ENCODE peak calls at places on chromosomes 12 and 14, in nine cellular contexts. S is activated CD8-positive, alpha-beta memory T cell treated with anti-CD3 and anti-CD28 coated beads for 48 hours; V is thyroid gland; Y is T-helper 1 cell; C is astrocyte of the cerebellum; J is fibroblast of lung; R is IMR-90; A is germinal center; E is kidney glomerular epithelial cell. I is an unnamed sample.

GRCh38 chr12:5524116-5524768 is 92.3 kb downstream of the NTF3 start:
- DNase-seq in J (no peak), S (no peak), Y (no peak), R (no peak), V (no peak), E (no peak), C (no peak), A (no peak), I (no peak)

GRCh38 chr14:96235426-96235825 is 20.6 kb upstream of the BDKRB1 start:
- DNase-seq in A (no peak), R (no peak), S (no peak), E (no peak), Y (no peak), C (no peak), V (no peak), J (no peak), I (no peak)

GRCh38 chr12:55724226-55724939 is 4.2 kb downstream of the RDH5 start:
- DNase-seq in C (no peak), V (peak), R (peak), S (no peak), E (peak), A (peak), J (peak), Y (peak), I (no peak)

GRCh38 chr12:10018390-10018789 is 8.0 kb downstream of the CLEC12B start:
- DNase-seq in Y (no peak), J (peak), V (no peak), C (no peak), E (no peak), R (peak), A (no peak), S (no peak), I (peak)

GRCh38 chr12:27969011-27969900 is 3.3 kb downstream of the PTHLH start:
- DNase-seq in R (peak), V (peak), J (peak), C (no peak), E (peak), S (no peak), A (no peak), Y (no peak), I (no peak)

GRCh38 chr14:106318700-106319099 is 792.3 kb downstream of the TMEM121 start:
- DNase-seq in V (no peak), S (peak), Y (no peak), A (peak), R (no peak), J (no peak), E (no peak), C (no peak), I (no peak)

GRCh38 chr12:46489951-46490388 is 117.4 kb upstream of the SLC38A2 start:
- DNase-seq in C (no peak), S (no peak), A (no peak), Y (no peak), E (no peak), V (no peak), J (peak), R (no peak), I (no peak)

GRCh38 chr14:41302776-41303175 is 303.9 kb upstream of the LRFN5 start:
- DNase-seq in V (no peak), S (no peak), R (no peak), Y (no peak), E (no peak), J (no peak), C (no peak), A (no peak), I (no peak)

GRCh38 chr12:53344824-53345485 is 8.8 kb upstream of the SP7 start:
- DNase-seq in E (peak), A (peak), C (peak), S (peak), J (peak), V (peak), R (peak), Y (peak), I (peak)

GRCh38 chr14:65333926-65334687 is 78.4 kb upstream of the FUT8 start:
- DNase-seq in A (no peak), J (peak), E (no peak), S (no peak), C (peak), Y (no peak), R (peak), V (peak), I (peak)

GRCh38 chr12:127893875-127894635 is 372.9 kb upstream of the TMEM132C start:
- DNase-seq in S (no peak), C (no peak), R (no peak), A (no peak), J (no peak), V (no peak), Y (no peak), E (no peak), I (no peak)

GRCh38 chr14:32129124-32129523 is 52.0 kb downstream of the ARHGAP5 start:
- DNase-seq in V (no peak), A (no peak), R (peak), C (peak), Y (no peak), S (no peak), E (peak), J (peak), I (no peak)

GRCh38 chr14:61452452-61452851 is 131.1 kb downstream of the PRKCH start:
- DNase-seq in E (no peak), S (no peak), R (no peak), C (no peak), V (no peak), Y (no peak), A (no peak), J (no peak), I (no peak)

GRCh38 chr14:71932229-71932951 is at the start of gene RGS6:
- DNase-seq in Y (no peak), J (no peak), A (peak), C (no peak), S (no peak), V (peak), E (no peak), R (no peak), I (no peak)

GRCh38 chr14:21093769-21094681 is 4.4 kb downstream of the ZNF219 start:
- DNase-seq in Y (no peak), C (no peak), E (peak), A (no peak), J (no peak), V (peak), R (no peak), S (no peak), I (no peak)

GRCh38 chr14:61557262-61557661 is 138.1 kb upstream of the HIF1A start:
- DNase-seq in V (no peak), Y (no peak), E (peak), C (no peak), S (no peak), R (no peak), J (no peak), A (no peak), I (no peak)

GRCh38 chr12:128829870-128830504 is 6.2 kb upstream of the SLC15A4 start:
- DNase-seq in R (no peak), C (no peak), S (no peak), Y (no peak), A (peak), V (no peak), J (no peak), E (no peak), I (no peak)

GRCh38 chr12:62736596-62736995 is 198.4 kb downstream of the PPM1H start:
- DNase-seq in R (no peak), V (no peak), J (no peak), A (no peak), E (no peak), C (no peak), Y (no peak), S (no peak), I (no peak)

GRCh38 chr12:116142936-116143882 is 134.3 kb downstream of the MED13L start:
- DNase-seq in R (peak), V (no peak), Y (no peak), S (no peak), J (peak), A (no peak), E (peak), C (no peak), I (no peak)

GRCh38 chr14:80310950-80311349 is 99.6 kb upstream of the DIO2 start:
- DNase-seq in C (no peak), E (no peak), R (peak), Y (no peak), V (no peak), J (no peak), S (no peak), A (no peak), I (no peak)

GRCh38 chr12:109192358-109192757 is 76.0 kb downstream of the ACACB start:
- DNase-seq in C (no peak), A (no peak), E (peak), S (no peak), Y (no peak), J (peak), R (peak), V (no peak), I (peak)

GRCh38 chr12:85273411-85274075 is 6.5 kb upstream of the ALX1 start:
- DNase-seq in A (no peak), J (no peak), V (no peak), C (no peak), Y (no peak), R (no peak), S (no peak), E (no peak), I (no peak)

GRCh38 chr12:62468394-62468793 is 1.8 kb downstream of the MON2 start:
- DNase-seq in V (no peak), R (no peak), S (no peak), J (no peak), C (no peak), A (no peak), E (no peak), Y (no peak), I (no peak)

GRCh38 chr12:23168459-23168858 is 543.5 kb downstream of the ETNK1 start:
- DNase-seq in Y (no peak), J (no peak), S (no peak), C (no peak), E (no peak), R (no peak), A (no peak), V (no peak), I (no peak)

GRCh38 chr14:61950340-61950739 is 188.1 kb downstream of the SNAPC1 start:
- DNase-seq in R (no peak), A (no peak), S (no peak), V (peak), J (no peak), Y (no peak), C (no peak), E (peak), I (no peak)

GRCh38 chr14:68619805-68620574 is 172.9 kb downstream of the ZFP36L1 start:
- DNase-seq in Y (no peak), S (no peak), J (peak), C (no peak), R (peak), V (no peak), E (no peak), A (no peak), I (no peak)

GRCh38 chr12:116534341-116535121 is 24.6 kb upstream of the MAP1LC3B2 start:
- DNase-seq in V (peak), J (peak), E (no peak), R (peak), C (no peak), Y (no peak), A (no peak), S (no peak), I (no peak)

GRCh38 chr12:16563519-16563918 is 42.4 kb downstream of the LMO3 start:
- DNase-seq in J (no peak), C (no peak), V (no peak), R (no peak), Y (no peak), S (no peak), E (no peak), A (no peak), I (no peak)

GRCh38 chr14:96255501-96256366 is at the start of gene BDKRB1:
- DNase-seq in J (peak), C (no peak), R (peak), Y (no peak), V (no peak), S (no peak), E (no peak), A (no peak), I (peak)

GRCh38 chr12:108575199-108575912 is 13.0 kb downstream of the ISCU start:
- DNase-seq in Y (no peak), C (no peak), J (no peak), E (no peak), V (no peak), A (no peak), R (no peak), S (no peak), I (no peak)

GRCh38 chr12:94791933-94792332 is 141.6 kb upstream of the TMCC3 start:
- DNase-seq in J (no peak), A (no peak), E (no peak), V (no peak), R (no peak), C (no peak), Y (no peak), S (no peak), I (no peak)

GRCh38 chr14:105299654-105300541 is 903 bp downstream of the BRF1 start:
- DNase-seq in J (no peak), V (peak), A (no peak), Y (no peak), E (no peak), C (no peak), S (no peak), R (no peak), I (no peak)

GRCh38 chr14:97180304-97181200 is 383.4 kb downstream of the VRK1 start:
- DNase-seq in V (no peak), C (peak), J (no peak), A (no peak), Y (no peak), S (no peak), R (no peak), E (peak), I (no peak)